ENCODE peak calls at places on chromosomes 16 and 17, in five cellular contexts. X is IMR-90; L is neural progenitor cell; O is ascending aorta; Z is CD8-positive, alpha-beta memory T cell. Q is an unnamed sample.

GRCh38 chr16:2584742-2585650 is 47.2 kb downstream of the PDPK1 start:
- DNase-seq in X (peak; percentile 16), L (no peak), O (peak; percentile 50), Z (no peak), Q (no peak)

GRCh38 chr16:6132121-6132520 is 1034.5 kb upstream of the EEF2KMT start:
- DNase-seq in X (no peak), L (no peak), O (no peak), Z (no peak), Q (no peak)

GRCh38 chr17:14337596-14338079 is 36.8 kb downstream of the HS3ST3B1 start:
- DNase-seq in X (no peak), L (no peak), O (no peak), Z (no peak), Q (no peak)

GRCh38 chr17:76381633-76382304 is 2.6 kb upstream of the SPHK1 start:
- DNase-seq in X (peak; percentile 49), L (peak; percentile 31), O (no peak), Z (no peak), Q (no peak)

GRCh38 chr17:81719410-81720266 is 7.6 kb downstream of the SLC25A10 start:
- DNase-seq in X (no peak), L (no peak), O (no peak), Z (no peak), Q (no peak)

GRCh38 chr17:40355804-40356758 is 8.5 kb downstream of the GJD3 start:
- DNase-seq in X (no peak), L (no peak), O (peak; percentile 66), Z (no peak), Q (no peak)

GRCh38 chr17:76529224-76529642 is 8.3 kb downstream of the CYGB start:
- DNase-seq in X (peak; percentile 88), L (no peak), O (peak; percentile 91), Z (no peak), Q (peak; percentile 70)

GRCh38 chr17:77188084-77189066 is 47.6 kb downstream of the SEC14L1 start:
- DNase-seq in X (no peak), L (no peak), O (no peak), Z (no peak), Q (peak; percentile 76)

GRCh38 chr16:54882556-54882955 is 48.1 kb upstream of the IRX5 start:
- DNase-seq in X (no peak), L (no peak), O (no peak), Z (no peak), Q (no peak)

GRCh38 chr16:51538707-51539604 is 387.9 kb upstream of the SALL1 start:
- DNase-seq in X (peak; percentile 92), L (peak; percentile 36), O (no peak), Z (no peak), Q (peak; percentile 2)

DNA sequence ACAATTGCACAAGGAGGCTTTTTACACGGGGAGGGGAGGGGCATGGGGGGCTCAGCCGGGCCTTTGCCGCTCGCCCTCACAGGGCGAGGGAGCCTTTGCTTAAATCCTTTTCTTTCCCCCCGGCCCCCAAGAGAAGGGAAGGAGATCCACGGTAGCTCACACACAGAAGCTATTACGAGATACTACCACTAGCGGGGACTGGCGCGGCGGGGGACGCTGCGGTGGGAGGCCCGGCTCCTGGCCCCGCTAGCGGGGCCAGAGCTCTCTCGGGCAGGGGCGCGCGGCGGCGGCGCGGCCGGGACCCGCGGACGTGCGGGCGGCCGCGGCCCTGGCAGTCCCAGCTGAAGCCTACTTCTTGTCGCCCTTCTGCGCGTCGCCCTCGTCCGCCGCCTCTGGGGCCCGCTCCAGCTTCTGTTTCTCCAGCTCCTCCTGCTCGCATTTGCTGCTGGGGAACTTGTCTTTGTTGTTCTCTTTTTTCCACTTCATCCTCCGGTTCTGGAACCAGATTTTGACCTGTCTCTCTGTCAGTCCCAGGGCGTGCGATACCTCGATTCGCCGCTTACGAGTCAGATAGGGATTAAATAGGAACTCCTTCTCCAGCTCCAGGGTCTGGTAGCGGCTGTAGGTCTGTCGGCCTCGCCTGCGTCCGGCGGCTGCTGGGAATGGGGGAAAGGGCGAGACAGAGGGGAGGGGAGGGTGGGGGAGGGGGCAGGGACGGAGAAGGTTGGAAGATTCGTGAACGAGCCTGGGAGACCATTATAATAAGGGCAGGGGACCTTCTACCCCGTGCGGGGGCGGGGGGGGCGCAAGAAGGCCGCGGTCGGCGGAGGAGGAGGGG is 2.0 kb downstream of the HOXB8 start:
- DNase-seq in X (peak; percentile 61), L (peak; percentile 71), O (no peak), Z (no peak), Q (no peak)
- H3K4me1 ChIP-seq in X (peaks cover 14% of the 10 kb centered on the region), L (no peaks in the 10 kb centered on the region), O (peaks cover 26% of the 10 kb centered on the region), Z (peaks cover 53% of the 10 kb centered on the region), Q (peaks cover 24% of the 10 kb centered on the region)

DNA sequence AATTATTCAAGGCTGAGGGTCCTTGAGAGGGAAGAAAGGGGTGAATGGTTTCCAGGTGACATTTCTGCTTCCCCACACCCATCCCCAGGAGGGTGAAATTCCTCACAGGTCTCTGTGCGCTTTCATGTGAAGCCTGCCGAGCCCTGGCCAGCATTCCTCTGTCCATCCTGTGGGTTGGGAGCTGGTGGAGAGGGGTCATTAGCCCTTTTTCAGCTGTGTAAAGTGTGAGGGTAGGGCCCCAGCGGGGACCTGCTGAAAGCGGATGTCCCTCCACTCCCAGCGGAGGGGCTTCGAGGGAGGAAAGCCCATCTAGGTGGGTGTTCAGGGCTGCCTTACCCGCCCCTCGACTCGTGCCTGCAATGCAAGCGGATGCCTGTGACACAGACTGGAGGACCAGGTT is 53.3 kb upstream of the DLX4 start:
- DNase-seq in X (no peak), L (peak; percentile 31), O (no peak), Z (no peak), Q (no peak)
- H3K27me3 ChIP-seq in X (peaks cover 85% of the 10 kb centered on the region), L (peaks cover 65% of the 10 kb centered on the region), O (peaks cover under 1% of the 10 kb centered on the region), Z (peaks cover 15% of the 10 kb centered on the region), Q (peaks cover 4% of the 10 kb centered on the region)

GRCh38 chr16:19109288-19109664 is 4.5 kb upstream of the ITPRIPL2 start:
- DNase-seq in X (no peak), L (no peak), O (no peak), Z (no peak), Q (no peak)
- H3K4me1 ChIP-seq in X (peaks cover 12% of the 10 kb centered on the region), L (peaks cover 11% of the 10 kb centered on the region), O (no peaks in the 10 kb centered on the region), Z (no peaks in the 10 kb centered on the region), Q (peaks cover 26% of the 10 kb centered on the region)

GRCh38 chr17:50559674-50560184 is 786 bp upstream of the CACNA1G start:
- DNase-seq in X (peak; percentile 5), L (peak; percentile 88), O (peak; percentile 89), Z (no peak), Q (peak; percentile 35)
- H3K27me3 ChIP-seq in X (peaks cover 65% of the 10 kb centered on the region), L (peaks cover 81% of the 10 kb centered on the region), O (peaks cover 10% of the 10 kb centered on the region), Z (peaks cover 52% of the 10 kb centered on the region), Q (peaks cover 30% of the 10 kb centered on the region)

DNA sequence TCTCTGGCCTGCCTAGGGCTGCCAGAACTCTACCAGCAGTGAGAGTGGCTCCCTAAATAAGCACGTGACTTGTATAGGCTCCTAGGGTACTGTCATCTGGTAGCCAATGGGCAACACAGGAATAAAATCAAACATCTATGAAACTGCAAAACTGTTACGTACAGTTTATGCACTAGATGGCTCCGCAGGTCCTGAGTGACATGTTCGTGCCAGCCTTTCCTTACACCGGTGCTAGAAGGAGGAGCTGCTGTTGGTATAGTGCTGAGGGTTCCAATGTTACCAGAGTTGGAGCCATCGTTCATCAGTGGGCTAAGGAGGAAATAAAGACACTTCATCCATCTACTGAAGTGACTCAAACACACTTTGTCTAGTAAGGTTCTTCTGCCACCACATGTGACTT is 63.2 kb upstream of the TRAP1 start:
- DNase-seq in X (peak; percentile 19), L (no peak), O (no peak), Z (peak; percentile 29), Q (peak; percentile 12)
- H3K4me1 ChIP-seq in X (no peaks in the 10 kb centered on the region), L (no peaks in the 10 kb centered on the region), O (no peaks in the 10 kb centered on the region), Z (no peaks in the 10 kb centered on the region), Q (no peaks in the 10 kb centered on the region)

GRCh38 chr16:49712106-49712505 is 143.8 kb downstream of the ZNF423 start:
- DNase-seq in X (no peak), L (no peak), O (no peak), Z (no peak), Q (no peak)
- H3K27me3 ChIP-seq in X (peaks cover 4% of the 10 kb centered on the region), L (no peaks in the 10 kb centered on the region), O (no peaks in the 10 kb centered on the region), Z (no peaks in the 10 kb centered on the region), Q (peaks cover 23% of the 10 kb centered on the region)

GRCh38 chr16:89722392-89723278 is 1.3 kb downstream of the ZNF276 start:
- DNase-seq in X (peak; percentile 16), L (peak; percentile 43), O (peak; percentile 78), Z (peak; percentile 79), Q (peak; percentile 82)
- H3K4me1 ChIP-seq in X (peaks cover 17% of the 10 kb centered on the region), L (peaks cover 9% of the 10 kb centered on the region), O (peaks cover 19% of the 10 kb centered on the region), Z (peaks cover 50% of the 10 kb centered on the region), Q (peaks cover 26% of the 10 kb centered on the region)

DNA sequence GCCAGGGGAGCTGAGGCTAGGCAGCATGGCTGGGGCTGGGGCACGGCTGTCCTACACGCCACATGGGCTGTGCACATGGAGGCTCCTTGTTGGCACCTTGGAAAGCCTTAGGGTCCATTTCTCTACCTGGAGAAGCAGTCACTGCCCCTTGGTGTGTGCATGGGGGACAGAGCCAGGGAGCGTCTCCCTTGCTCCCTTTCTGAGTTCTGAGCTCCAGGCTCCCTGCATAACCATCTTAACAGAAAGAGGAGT is 266.8 kb downstream of the ENGASE start:
- DNase-seq in X (no peak), L (no peak), O (no peak), Z (no peak), Q (no peak)
- H3K27me3 ChIP-seq in X (no peaks in the 10 kb centered on the region), L (peaks cover under 1% of the 10 kb centered on the region), O (no peaks in the 10 kb centered on the region), Z (no peaks in the 10 kb centered on the region), Q (peaks cover 94% of the 10 kb centered on the region)

Q was measured in PC-3.